ENCODE peak calls at places on chromosome 22, in seven cellular contexts. U, X, A, O, K, D and F are unnamed samples.

GRCh38 chr22:19735665-19736510 is 12.5 kb downstream of the GP1BB start:
- DNase-seq in A (no peak), U (no peak), D (no peak), X (no peak), K (no peak), O (no peak), F (no peak)

GRCh38 chr22:50140615-50141014 is 29.9 kb upstream of the PANX2 start:
- DNase-seq in X (no peak), K (no peak), D (peak; percentile 18), U (peak; percentile 21), A (no peak), O (no peak), F (no peak)

GRCh38 chr22:23035557-23036277 is 34.6 kb upstream of the GNAZ start:
- DNase-seq in O (no peak), U (peak; percentile 4), D (no peak), K (no peak), A (no peak), X (no peak), F (no peak)

GRCh38 chr22:47102081-47102480 is 339.6 kb downstream of the TBC1D22A start:
- DNase-seq in X (no peak), K (no peak), A (no peak), U (no peak), D (no peak), O (no peak), F (no peak)

GRCh38 chr22:24185001-24185500 is 3.8 kb downstream of the SUSD2 start:
- DNase-seq in U (no peak), K (no peak), D (no peak), A (no peak), O (no peak), X (no peak), F (no peak)

GRCh38 chr22:41742918-41743317 is 43.6 kb downstream of the MEI1 start:
- DNase-seq in U (no peak), O (no peak), K (no peak), D (no peak), X (no peak), A (no peak), F (no peak)

GRCh38 chr22:29609139-29609538 is 5.7 kb downstream of the NF2 start:
- DNase-seq in U (no peak), O (no peak), D (no peak), K (no peak), X (no peak), A (no peak), F (no peak)

GRCh38 chr22:35552186-35552842 is 11.7 kb downstream of the RASD2 start:
- DNase-seq in U (no peak), A (peak; percentile 79), O (no peak), D (peak; percentile 37), X (no peak), K (no peak), F (peak; percentile 31)

GRCh38 chr22:48869788-48870187 is 957.9 kb downstream of the BRD1 start:
- DNase-seq in X (no peak), K (no peak), A (no peak), O (no peak), D (no peak), U (no peak), F (no peak)

GRCh38 chr22:49900441-49901230 is 17.6 kb downstream of the ALG12 start:
- DNase-seq in K (no peak), X (no peak), U (peak; percentile 29), O (no peak), D (no peak), A (no peak), F (no peak)

GRCh38 chr22:49598338-49598737 is 229.3 kb downstream of the BRD1 start:
- DNase-seq in U (no peak), K (no peak), X (no peak), A (no peak), O (no peak), D (no peak), F (no peak)

GRCh38 chr22:17479129-17479528 is 84.2 kb upstream of the SLC25A18 start:
- DNase-seq in X (no peak), U (no peak), K (no peak), A (no peak), O (no peak), D (no peak), F (no peak)

GRCh38 chr22:49112176-49112575 is 715.5 kb downstream of the BRD1 start:
- DNase-seq in X (no peak), A (no peak), U (no peak), K (no peak), D (no peak), O (no peak), F (no peak)

GRCh38 chr22:50730941-50731661 is 6.9 kb upstream of the ACR start:
- DNase-seq in O (no peak), X (no peak), D (no peak), K (no peak), A (no peak), U (no peak), F (no peak)

GRCh38 chr22:41050873-41051272 is 41.5 kb upstream of the EP300 start:
- DNase-seq in D (peak; percentile 19), A (no peak), X (no peak), K (no peak), O (no peak), U (peak; percentile 67), F (no peak)

GRCh38 chr22:49983148-49984042 is 22.8 kb downstream of the PIM3 start:
- DNase-seq in O (peak; percentile 23), U (no peak), X (no peak), D (no peak), A (no peak), K (peak; percentile 23), F (no peak)

GRCh38 chr22:42684462-42685195 is 35.4 kb upstream of the CYB5R3 start:
- DNase-seq in A (no peak), O (peak; percentile 66), U (peak; percentile 68), D (no peak), K (no peak), X (no peak), F (no peak)

GRCh38 chr22:42418811-42419243 is 13.4 kb downstream of the NFAM1 start:
- DNase-seq in D (no peak), O (no peak), X (no peak), U (no peak), K (no peak), A (no peak), F (no peak)

GRCh38 chr22:18111759-18112330 is 1.2 kb downstream of the TUBA8 start:
- DNase-seq in D (no peak), X (no peak), A (no peak), O (peak; percentile 85), K (peak; percentile 61), U (no peak), F (no peak)

GRCh38 chr22:38135133-38135706 is 24.7 kb upstream of the BAIAP2L2 start:
- DNase-seq in O (no peak), X (peak; percentile 41), A (no peak), K (no peak), D (peak; percentile 83), U (peak; percentile 92), F (peak; percentile 47)

GRCh38 chr22:32920032-32920628 is 118.6 kb downstream of the TIMP3 start:
- DNase-seq in O (peak; percentile 75), A (no peak), U (peak; percentile 31), X (no peak), K (peak; percentile 49), D (peak; percentile 84), F (peak; percentile 36)

GRCh38 chr22:36301851-36302250 is 48.9 kb downstream of the APOL1 start:
- DNase-seq in K (no peak), U (peak; percentile 70), O (no peak), A (no peak), D (peak; percentile 95), X (peak; percentile 50), F (no peak)

GRCh38 chr22:50729391-50730012 is 8.5 kb upstream of the ACR start:
- DNase-seq in K (no peak), X (no peak), O (no peak), D (no peak), A (no peak), U (no peak), F (no peak)

GRCh38 chr22:19579880-19580279 is 55.7 kb upstream of the CLDN5 start:
- DNase-seq in O (peak; percentile 46), U (no peak), A (no peak), K (peak; percentile 30), D (no peak), X (no peak), F (no peak)

GRCh38 chr22:38802671-38803121 is 8.8 kb upstream of the DNAL4 start:
- DNase-seq in D (peak; percentile 86), K (peak; percentile 58), X (peak; percentile 68), U (peak; percentile 98), O (peak; percentile 45), A (no peak), F (peak; percentile 79)

GRCh38 chr22:45603631-45604030 is 68.0 kb upstream of the ATXN10 start:
- DNase-seq in O (no peak), U (no peak), K (no peak), A (no peak), X (no peak), D (no peak), F (no peak)
- H3K4me3 ChIP-seq in O (no peak overlapping the region), U (no peak overlapping the region), K (no peak overlapping the region), A (no peak overlapping the region), X (no peak overlapping the region), D (no peak overlapping the region), F (no peak overlapping the region)

DNA sequence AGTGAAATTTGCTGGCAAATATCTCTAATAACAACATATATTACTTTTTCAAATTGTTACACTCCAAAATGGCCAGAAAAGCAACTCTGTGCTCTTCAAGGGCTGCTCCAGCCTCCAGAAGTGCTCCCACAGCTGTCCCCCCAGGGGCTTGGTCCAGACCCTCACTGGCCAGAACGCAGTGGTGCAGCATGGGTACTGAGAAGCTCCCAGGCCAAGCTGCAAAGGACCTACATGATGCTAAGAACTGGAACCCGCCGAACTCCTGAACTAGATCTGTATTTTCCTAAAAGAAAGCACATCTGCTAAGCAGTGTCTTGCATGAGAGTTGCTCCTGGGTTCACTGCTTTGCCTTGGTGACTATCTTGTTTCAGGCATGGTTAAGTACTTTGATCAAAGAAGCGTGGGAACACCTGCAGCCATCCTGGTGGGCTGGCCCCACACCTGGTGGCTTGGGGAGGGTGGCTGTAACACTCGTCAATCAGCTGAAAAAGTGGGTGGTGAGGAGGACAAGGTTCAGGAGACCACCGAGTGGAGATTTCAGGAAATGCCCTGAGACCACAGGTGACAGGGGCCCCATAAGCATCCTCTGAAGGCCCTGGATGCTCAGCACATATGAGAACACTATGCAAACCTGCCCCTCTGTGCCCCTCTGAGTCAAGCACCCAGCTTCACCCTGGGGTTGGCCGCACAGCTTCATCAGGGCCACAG is 72.7 kb upstream of the PITPNB start:
- DNase-seq in U (no peak), K (no peak), X (no peak), A (no peak), D (no peak), O (no peak), F (no peak)
- H3K4me3 ChIP-seq in U (no peak overlapping the region), K (no peak overlapping the region), X (no peak overlapping the region), A (no peak overlapping the region), D (no peak overlapping the region), O (no peak overlapping the region), F (no peak overlapping the region)

DNA sequence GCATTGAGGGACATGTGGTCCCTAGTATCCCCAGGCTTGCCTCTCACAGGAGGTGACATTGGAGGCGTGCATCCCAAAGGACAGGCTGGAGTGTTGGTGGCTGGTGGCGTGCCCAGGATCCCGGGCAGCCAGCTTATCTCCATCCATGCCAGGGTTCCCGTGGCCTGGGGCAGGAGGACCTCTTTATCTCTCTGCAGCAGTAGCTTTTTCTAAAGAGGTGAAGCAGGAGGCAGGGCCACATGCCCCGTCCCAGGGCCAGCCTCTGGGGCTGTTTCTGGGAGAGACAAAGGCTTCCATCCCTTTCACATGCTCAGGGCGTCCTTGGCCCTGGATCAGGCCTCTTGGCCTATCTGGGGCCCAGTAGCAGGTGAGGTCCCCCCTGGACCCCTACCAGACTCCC is 19.7 kb downstream of the PARVG start:
- DNase-seq in U (no peak), A (no peak), D (no peak), O (no peak), K (no peak), X (no peak), F (no peak)
- H3K4me3 ChIP-seq in U (no peak overlapping the region), A (no peak overlapping the region), D (no peak overlapping the region), O (no peak overlapping the region), K (no peak overlapping the region), X (no peak overlapping the region), F (no peak overlapping the region)

GRCh38 chr22:31104869-31105268 is 2.5 kb downstream of the SELENOM start:
- DNase-seq in A (no peak), U (no peak), X (no peak), D (no peak), K (no peak), O (peak; percentile 53), F (no peak)
- H3K4me3 ChIP-seq in A (no peak overlapping the region), U (no peak overlapping the region), X (no peak overlapping the region), D (no peak overlapping the region), K (no peak overlapping the region), O (no peak overlapping the region), F (no peak overlapping the region)